ENCODE peak calls at places on chromosomes 3 and 15, in four cellular contexts. One of them, this sample, is unnamed.
A peak's percentile ranks its signal among the peaks of the same experiment; 100 is the strongest.

GRCh38 chr3:126434264-126434590 is 39.5 kb downstream of the CFAP100 start:
- DNase-seq in lower lobe of right lung: no peak
- DNase-seq in cardiac fibroblast: no peak
- DNase-seq in suprapubic skin: no peak
- DNase-seq in this sample: no peak

GRCh38 chr3:129829640-129830039 is 63.9 kb downstream of the TMCC1 start:
- DNase-seq in lower lobe of right lung: no peak
- DNase-seq in cardiac fibroblast: peak; percentile 92
- DNase-seq in suprapubic skin: no peak
- DNase-seq in this sample: peak; percentile 24

GRCh38 chr3:48478631-48479555 is 25.1 kb downstream of the SHISA5 start:
- DNase-seq in lower lobe of right lung: no peak
- DNase-seq in cardiac fibroblast: no peak
- DNase-seq in suprapubic skin: no peak
- DNase-seq in this sample: no peak

GRCh38 chr3:56682458-56683121 is 475 bp downstream of the TASOR start:
- DNase-seq in lower lobe of right lung: peak; percentile 86
- DNase-seq in cardiac fibroblast: peak; percentile 79
- DNase-seq in suprapubic skin: peak; percentile 90
- DNase-seq in this sample: peak; percentile 77

GRCh38 chr3:57164606-57165573 is at the start of gene IL17RD:
- DNase-seq in lower lobe of right lung: peak; percentile 81
- DNase-seq in cardiac fibroblast: peak; percentile 84
- DNase-seq in suprapubic skin: peak; percentile 85
- DNase-seq in this sample: peak; percentile 91

GRCh38 chr15:31811641-31812040 is 218.7 kb upstream of the CHRNA7 start:
- DNase-seq in lower lobe of right lung: no peak
- DNase-seq in cardiac fibroblast: no peak
- DNase-seq in suprapubic skin: no peak
- DNase-seq in this sample: no peak

GRCh38 chr3:15523660-15524417 is 2.3 kb upstream of the COLQ start:
- DNase-seq in lower lobe of right lung: no peak
- DNase-seq in cardiac fibroblast: no peak
- DNase-seq in suprapubic skin: no peak
- DNase-seq in this sample: no peak

GRCh38 chr3:38738630-38739395 is 77.2 kb downstream of the SCN10A start:
- DNase-seq in lower lobe of right lung: no peak
- DNase-seq in cardiac fibroblast: peak; percentile 52
- DNase-seq in suprapubic skin: no peak
- DNase-seq in this sample: peak; percentile 55

GRCh38 chr3:16935766-16936165 is 51.0 kb downstream of the PLCL2 start:
- DNase-seq in lower lobe of right lung: no peak
- DNase-seq in cardiac fibroblast: no peak
- DNase-seq in suprapubic skin: no peak
- DNase-seq in this sample: no peak

GRCh38 chr3:20395692-20396091 is 209.7 kb upstream of the SGO1 start:
- DNase-seq in lower lobe of right lung: no peak
- DNase-seq in cardiac fibroblast: no peak
- DNase-seq in suprapubic skin: no peak
- DNase-seq in this sample: no peak

GRCh38 chr3:32865364-32865763 is 47.6 kb downstream of the TRIM71 start:
- DNase-seq in lower lobe of right lung: no peak
- DNase-seq in cardiac fibroblast: peak; percentile 48
- DNase-seq in suprapubic skin: no peak
- DNase-seq in this sample: no peak

GRCh38 chr3:15630646-15631350 is 29.3 kb downstream of the BTD start:
- DNase-seq in lower lobe of right lung: no peak
- DNase-seq in cardiac fibroblast: peak; percentile 70
- DNase-seq in suprapubic skin: no peak
- DNase-seq in this sample: no peak

GRCh38 chr3:72338942-72339749 is 509.1 kb downstream of the SHQ1 start:
- DNase-seq in lower lobe of right lung: no peak
- DNase-seq in cardiac fibroblast: peak; percentile 92
- DNase-seq in suprapubic skin: peak; percentile 76
- DNase-seq in this sample: no peak

GRCh38 chr3:159620873-159621272 is 367.8 kb upstream of the IL12A start:
- DNase-seq in lower lobe of right lung: no peak
- DNase-seq in cardiac fibroblast: peak; percentile 40
- DNase-seq in suprapubic skin: no peak
- DNase-seq in this sample: no peak

GRCh38 chr15:43922021-43922420 is 95.2 kb downstream of the WDR76 start:
- DNase-seq in lower lobe of right lung: no peak
- DNase-seq in cardiac fibroblast: peak; percentile 30
- DNase-seq in suprapubic skin: no peak
- DNase-seq in this sample: no peak

GRCh38 chr15:70512772-70513362 is 250.5 kb downstream of the UACA start:
- DNase-seq in lower lobe of right lung: peak; percentile 73
- DNase-seq in cardiac fibroblast: peak; percentile 68
- DNase-seq in suprapubic skin: no peak
- DNase-seq in this sample: peak; percentile 77

GRCh38 chr3:26574766-26575165 is 47.8 kb upstream of the LRRC3B start:
- DNase-seq in lower lobe of right lung: no peak
- DNase-seq in cardiac fibroblast: no peak
- DNase-seq in suprapubic skin: no peak
- DNase-seq in this sample: no peak

GRCh38 chr3:161412117-161412516 is 40.8 kb upstream of the SPTSSB start:
- DNase-seq in lower lobe of right lung: no peak
- DNase-seq in cardiac fibroblast: no peak
- DNase-seq in suprapubic skin: no peak
- DNase-seq in this sample: no peak

GRCh38 chr3:194134231-194134756 is 1.7 kb upstream of the HES1 start:
- DNase-seq in lower lobe of right lung: peak; percentile 79
- DNase-seq in cardiac fibroblast: no peak
- DNase-seq in suprapubic skin: peak; percentile 84
- DNase-seq in this sample: peak; percentile 75

GRCh38 chr3:59422312-59422711 is 372.5 kb upstream of the CFAP20DC start:
- DNase-seq in lower lobe of right lung: no peak
- DNase-seq in cardiac fibroblast: no peak
- DNase-seq in suprapubic skin: no peak
- DNase-seq in this sample: no peak

GRCh38 chr3:96236499-96236898 is 577.9 kb upstream of the EPHA6 start:
- DNase-seq in lower lobe of right lung: no peak
- DNase-seq in cardiac fibroblast: no peak
- DNase-seq in suprapubic skin: no peak
- DNase-seq in this sample: no peak

GRCh38 chr3:156837130-156837529 is 11.0 kb downstream of the LEKR1 start:
- DNase-seq in lower lobe of right lung: no peak
- DNase-seq in cardiac fibroblast: no peak
- DNase-seq in suprapubic skin: no peak
- DNase-seq in this sample: no peak

GRCh38 chr15:63539517-63539916 is 35.1 kb downstream of the USP3 start:
- DNase-seq in lower lobe of right lung: no peak
- DNase-seq in cardiac fibroblast: peak; percentile 48
- DNase-seq in suprapubic skin: no peak
- DNase-seq in this sample: no peak

GRCh38 chr3:78867409-78868372 is 900.1 kb downstream of the ROBO1 start:
- DNase-seq in lower lobe of right lung: no peak
- DNase-seq in cardiac fibroblast: peak; percentile 66
- DNase-seq in suprapubic skin: no peak
- DNase-seq in this sample: no peak

GRCh38 chr3:52015431-52016256 is 19.9 kb upstream of the RPL29 start:
- DNase-seq in lower lobe of right lung: no peak
- DNase-seq in cardiac fibroblast: no peak
- DNase-seq in suprapubic skin: no peak
- DNase-seq in this sample: no peak

GRCh38 chr3:142735462-142735861 is 11.6 kb downstream of the TRPC1 start:
- DNase-seq in lower lobe of right lung: no peak
- DNase-seq in cardiac fibroblast: no peak
- DNase-seq in suprapubic skin: no peak
- DNase-seq in this sample: no peak

GRCh38 chr3:36741285-36741684 is 23.1 kb downstream of the DCLK3 start:
- DNase-seq in lower lobe of right lung: no peak
- DNase-seq in cardiac fibroblast: peak; percentile 16
- DNase-seq in suprapubic skin: no peak
- DNase-seq in this sample: no peak

GRCh38 chr3:94185753-94186152 is 122.9 kb downstream of the NSUN3 start:
- DNase-seq in lower lobe of right lung: no peak
- DNase-seq in cardiac fibroblast: no peak
- DNase-seq in suprapubic skin: no peak
- DNase-seq in this sample: no peak

GRCh38 chr3:155208183-155208582 is 85.3 kb downstream of the STRIT1 start:
- DNase-seq in lower lobe of right lung: no peak
- DNase-seq in cardiac fibroblast: no peak
- DNase-seq in suprapubic skin: no peak
- DNase-seq in this sample: no peak

GRCh38 chr3:64229903-64230302 is 4.6 kb upstream of the PRICKLE2 start:
- DNase-seq in lower lobe of right lung: no peak
- DNase-seq in cardiac fibroblast: no peak
- DNase-seq in suprapubic skin: no peak
- DNase-seq in this sample: no peak

GRCh38 chr3:64222501-64222900 is 2.8 kb downstream of the PRICKLE2 start:
- DNase-seq in lower lobe of right lung: no peak
- DNase-seq in cardiac fibroblast: no peak
- DNase-seq in suprapubic skin: no peak
- DNase-seq in this sample: no peak

GRCh38 chr3:64224826-64225606 is at the start of gene PRICKLE2:
- DNase-seq in lower lobe of right lung: peak; percentile 46
- DNase-seq in cardiac fibroblast: peak; percentile 91
- DNase-seq in suprapubic skin: peak; percentile 89
- DNase-seq in this sample: peak; percentile 47

GRCh38 chr3:64223809-64224570 is 1.3 kb downstream of the PRICKLE2 start:
- DNase-seq in lower lobe of right lung: no peak
- DNase-seq in cardiac fibroblast: peak; percentile 77
- DNase-seq in suprapubic skin: no peak
- DNase-seq in this sample: no peak

DNA sequence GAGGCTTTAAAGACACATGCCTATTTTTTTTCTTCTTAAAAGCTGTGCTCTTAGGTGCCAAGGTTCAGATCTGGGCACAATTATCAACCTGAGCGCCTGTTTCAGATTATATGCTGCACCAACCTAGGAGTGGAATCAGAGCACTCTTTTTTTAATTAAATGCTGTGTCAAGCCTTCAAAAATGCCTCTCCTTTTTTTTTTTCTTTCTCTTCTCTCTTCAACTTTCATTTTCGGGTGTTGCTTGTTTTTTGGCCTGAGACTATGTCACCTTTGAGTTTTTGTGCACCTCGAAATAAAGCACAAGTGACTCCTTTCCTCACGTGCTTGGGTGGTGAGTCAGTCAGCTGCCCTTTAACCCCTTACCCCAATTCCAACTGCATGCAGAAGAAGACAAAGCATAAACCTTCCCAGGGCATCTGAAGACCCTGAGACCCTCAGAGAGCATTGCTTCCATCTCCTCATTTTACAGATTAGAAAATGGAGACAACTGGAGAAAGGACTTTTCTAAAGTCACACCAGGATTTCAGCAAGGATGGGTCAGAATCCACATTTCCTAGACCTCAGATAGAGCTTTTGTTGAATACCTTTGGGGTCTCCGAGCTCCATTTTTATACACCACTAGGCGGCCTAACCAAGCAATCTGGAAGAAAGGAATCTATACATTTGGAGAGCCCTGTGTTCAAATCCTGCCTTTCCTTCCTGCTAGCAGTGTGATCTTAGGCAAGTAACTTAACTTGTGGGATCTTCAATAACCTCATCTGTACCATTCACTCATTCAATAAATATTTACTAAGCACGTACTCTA is 631 bp upstream of the PRICKLE2 start:
- DNase-seq in lower lobe of right lung: no peak
- DNase-seq in cardiac fibroblast: no peak
- DNase-seq in suprapubic skin: no peak
- DNase-seq in this sample: peak; percentile 17
- TF ChIP-seq CTCF in lower lobe of right lung: no peak
- TF ChIP-seq CTCF in cardiac fibroblast: no peak
- TF ChIP-seq CTCF in suprapubic skin: no peak
- TF ChIP-seq CTCF in this sample: no peak

DNA sequence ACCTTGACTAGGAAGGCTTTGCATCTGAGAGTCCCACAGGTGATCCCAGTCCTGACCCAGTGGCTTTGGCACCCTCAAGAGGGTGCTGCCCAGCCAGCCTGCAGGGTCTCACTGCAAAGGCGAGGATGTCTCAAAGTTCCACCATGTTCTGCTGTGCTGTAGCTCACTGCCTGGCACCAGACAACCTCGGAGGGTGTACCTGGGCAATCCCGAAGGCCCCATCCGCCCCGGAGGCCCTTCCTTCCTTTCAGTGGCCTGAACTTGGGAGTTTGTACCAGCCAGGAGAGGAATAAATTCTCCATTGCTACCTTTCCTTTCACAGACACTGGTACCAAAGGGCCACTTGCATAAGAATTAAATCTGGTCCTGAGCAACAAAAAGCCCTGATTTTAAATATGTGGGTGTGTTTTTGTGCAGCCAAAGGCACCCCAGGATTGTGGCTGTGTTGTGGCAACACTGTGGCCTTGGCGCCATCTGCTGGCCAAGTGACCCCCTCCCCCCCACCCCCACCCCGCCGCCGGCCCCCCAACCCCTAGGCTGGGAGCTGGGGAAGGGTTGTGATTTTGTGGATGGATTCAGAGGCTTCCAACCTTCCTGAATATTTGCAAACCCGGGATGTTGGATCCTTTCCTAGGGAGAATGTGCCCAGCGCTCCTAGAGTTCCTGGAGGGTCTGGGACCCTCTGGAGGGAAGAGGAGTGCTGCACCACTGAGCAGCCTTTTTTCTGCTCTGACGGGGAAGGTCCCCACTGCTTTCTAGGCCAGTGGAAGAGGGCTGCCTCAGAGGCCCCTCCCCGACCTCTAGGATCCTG is 9.7 kb upstream of the PTPN23 start:
- DNase-seq in lower lobe of right lung: no peak
- DNase-seq in cardiac fibroblast: no peak
- DNase-seq in suprapubic skin: no peak
- DNase-seq in this sample: peak; percentile 77
- TF ChIP-seq CTCF in lower lobe of right lung: peak; percentile 62
- TF ChIP-seq CTCF in cardiac fibroblast: peak; percentile 23
- TF ChIP-seq CTCF in suprapubic skin: peak; percentile 48
- TF ChIP-seq CTCF in this sample: peak; percentile 21

GRCh38 chr3:165753560-165753959 is 83.7 kb downstream of the BCHE start:
- DNase-seq in lower lobe of right lung: no peak
- DNase-seq in cardiac fibroblast: peak; percentile 15
- DNase-seq in suprapubic skin: no peak
- DNase-seq in this sample: no peak
- TF ChIP-seq CTCF in lower lobe of right lung: no peak
- TF ChIP-seq CTCF in cardiac fibroblast: no peak
- TF ChIP-seq CTCF in suprapubic skin: no peak
- TF ChIP-seq CTCF in this sample: no peak

GRCh38 chr3:12707425-12707824 is 43.5 kb upstream of the RAF1 start:
- DNase-seq in lower lobe of right lung: no peak
- DNase-seq in cardiac fibroblast: peak; percentile 42
- DNase-seq in suprapubic skin: no peak
- DNase-seq in this sample: no peak

GRCh38 chr3:12705981-12706380 is 42.1 kb upstream of the RAF1 start:
- DNase-seq in lower lobe of right lung: no peak
- DNase-seq in cardiac fibroblast: peak; percentile 51
- DNase-seq in suprapubic skin: no peak
- DNase-seq in this sample: no peak

GRCh38 chr3:12705374-12705926 is 41.5 kb upstream of the RAF1 start:
- DNase-seq in lower lobe of right lung: no peak
- DNase-seq in cardiac fibroblast: no peak
- DNase-seq in suprapubic skin: no peak
- DNase-seq in this sample: no peak

GRCh38 chr3:12708584-12709192 is 44.8 kb upstream of the RAF1 start:
- DNase-seq in lower lobe of right lung: no peak
- DNase-seq in cardiac fibroblast: peak; percentile 76
- DNase-seq in suprapubic skin: no peak
- DNase-seq in this sample: no peak

GRCh38 chr3:12706504-12707253 is 42.8 kb upstream of the RAF1 start:
- DNase-seq in lower lobe of right lung: peak; percentile 53
- DNase-seq in cardiac fibroblast: peak; percentile 77
- DNase-seq in suprapubic skin: no peak
- DNase-seq in this sample: peak; percentile 76
- TF ChIP-seq CTCF in lower lobe of right lung: peak; percentile 82
- TF ChIP-seq CTCF in cardiac fibroblast: peak; percentile 91
- TF ChIP-seq CTCF in suprapubic skin: peak; percentile 70
- TF ChIP-seq CTCF in this sample: peak; percentile 75

GRCh38 chr3:122458992-122459391 is 43.1 kb upstream of the WDR5B start:
- DNase-seq in lower lobe of right lung: no peak
- DNase-seq in cardiac fibroblast: peak; percentile 77
- DNase-seq in suprapubic skin: no peak
- DNase-seq in this sample: no peak
- TF ChIP-seq CTCF in lower lobe of right lung: peak; percentile 34
- TF ChIP-seq CTCF in cardiac fibroblast: peak; percentile 40
- TF ChIP-seq CTCF in suprapubic skin: peak; percentile 7
- TF ChIP-seq CTCF in this sample: peak; percentile 37

This sample was measured in GM20000.